ENCODE peak calls at places on chromosomes 1 and 21, in seven cellular contexts. U, K, Z, R, C, X and W are unnamed samples.
A peak's percentile ranks its signal among the peaks of the same experiment; 100 is the strongest.

GRCh38 chr1:53273526-53273925 is 35.2 kb upstream of the MAGOH start:
- DNase-seq in U (no peak), K (no peak), Z (no peak), R (no peak), C (no peak), X (no peak), W (no peak)

GRCh38 chr1:51693420-51694144 is 76.7 kb downstream of the OSBPL9 start:
- DNase-seq in U (no peak), K (no peak), Z (no peak), R (no peak), C (no peak), X (no peak), W (no peak)

GRCh38 chr1:246187834-246188372 is 319.2 kb downstream of the SMYD3 start:
- DNase-seq in U (no peak), K (no peak), Z (no peak), R (no peak), C (peak; percentile 95), X (no peak), W (peak; percentile 83)

GRCh38 chr1:212034516-212035122 is 738 bp downstream of the INTS7 start:
- DNase-seq in U (no peak), K (no peak), Z (no peak), R (no peak), C (no peak), X (no peak), W (no peak)

GRCh38 chr1:197521118-197521739 is 253.2 kb downstream of the CRB1 start:
- DNase-seq in U (no peak), K (no peak), Z (peak; percentile 29), R (no peak), C (peak; percentile 23), X (peak; percentile 16), W (peak; percentile 53)

GRCh38 chr1:35486858-35487408 is 70.3 kb downstream of the KIAA0319L start:
- DNase-seq in U (no peak), K (no peak), Z (no peak), R (no peak), C (peak; percentile 60), X (no peak), W (no peak)

GRCh38 chr1:35180776-35181374 is 12.1 kb downstream of the SFPQ start:
- DNase-seq in U (no peak), K (no peak), Z (no peak), R (no peak), C (no peak), X (no peak), W (no peak)

GRCh38 chr21:38315155-38315554 is 58.4 kb downstream of the KCNJ15 start:
- DNase-seq in U (no peak), K (no peak), Z (no peak), R (no peak), C (no peak), X (no peak), W (no peak)

GRCh38 chr1:54640863-54641836 is at the start of gene MROH7:
- DNase-seq in U (no peak), K (no peak), Z (no peak), R (no peak), C (no peak), X (no peak), W (no peak)

GRCh38 chr1:12514597-12514996 is 103.4 kb downstream of the DHRS3 start:
- DNase-seq in U (no peak), K (no peak), Z (no peak), R (no peak), C (no peak), X (no peak), W (no peak)

DNA sequence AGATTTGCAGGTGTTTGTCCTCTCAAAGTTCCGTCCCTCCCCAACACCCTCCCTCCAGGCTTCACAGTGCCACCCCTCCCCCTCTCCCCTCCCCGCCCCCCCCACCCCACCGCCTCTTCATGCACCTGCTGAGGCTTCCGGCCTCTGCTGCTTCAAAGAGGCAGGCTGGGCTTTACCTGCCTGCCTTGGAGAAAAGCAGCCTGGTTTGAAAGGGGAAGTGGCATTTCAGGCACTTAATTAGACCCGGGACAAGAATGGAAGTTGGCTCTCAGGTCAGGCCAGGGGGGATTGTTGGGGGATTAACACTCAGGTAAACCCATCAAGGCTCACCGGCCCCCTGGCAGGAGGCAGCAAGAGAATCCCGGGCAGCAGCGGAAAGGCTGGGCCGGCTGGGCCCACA is 21.1 kb downstream of the PAX7 start:
- DNase-seq in U (no peak), K (no peak), Z (no peak), R (peak; percentile 68), C (no peak), X (no peak), W (no peak)
- TF ChIP-seq SIN3A in U (no peak), K (no peak), Z (no peak), R (no peak), C (no peak), X (no peak), W (no peak)

DNA sequence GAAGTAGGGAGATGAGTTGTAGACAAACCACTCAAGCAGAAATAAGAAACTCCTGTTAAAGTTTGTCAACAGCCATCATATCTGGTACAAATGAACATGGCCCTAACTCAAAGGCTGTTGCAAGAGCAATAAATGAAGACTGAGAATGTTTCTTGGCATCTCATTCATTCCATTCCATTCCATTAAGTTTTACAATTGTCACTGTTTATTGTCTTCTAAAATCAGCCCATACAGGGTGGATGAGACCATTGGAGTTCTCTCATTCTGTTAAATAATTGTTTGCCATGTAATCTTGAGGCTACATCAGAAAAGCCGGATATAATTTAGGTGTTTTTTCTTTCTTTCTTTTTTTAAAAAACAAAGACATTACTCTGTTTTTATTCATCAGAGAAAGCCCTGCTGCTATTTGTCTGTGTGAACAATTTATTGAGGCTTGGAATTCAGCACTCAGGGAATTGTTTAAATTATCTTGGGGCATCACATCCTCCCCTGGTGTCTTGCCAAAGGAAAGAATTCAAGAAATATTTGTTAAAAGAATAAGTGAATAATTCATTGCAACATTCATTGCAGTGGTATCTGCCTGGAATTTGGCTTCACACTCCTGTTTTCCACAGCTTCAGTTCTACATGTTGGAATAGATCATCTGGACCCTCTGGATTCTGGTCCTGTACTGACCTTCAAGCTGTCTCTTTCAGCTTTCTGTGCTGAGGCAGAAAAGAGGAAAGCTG is 604.5 kb downstream of the PLPP3 start:
- DNase-seq in U (no peak), K (no peak), Z (no peak), R (no peak), C (no peak), X (no peak), W (no peak)
- TF ChIP-seq SIN3A in U (no peak), K (no peak), Z (no peak), R (no peak), C (no peak), X (no peak), W (no peak)

GRCh38 chr1:156582388-156583022 is 3.0 kb downstream of the TTC24 start:
- DNase-seq in U (no peak), K (no peak), Z (no peak), R (no peak), C (no peak), X (no peak), W (no peak)
- TF ChIP-seq SIN3A in U (no peak), K (no peak), Z (no peak), R (no peak), C (no peak), X (no peak), W (no peak)

GRCh38 chr1:202107801-202108731 is 14.7 kb upstream of the GPR37L1 start:
- DNase-seq in U (no peak), K (no peak), Z (no peak), R (no peak), C (no peak), X (no peak), W (peak; percentile 58)
- TF ChIP-seq SIN3A in U (no peak), K (no peak), Z (no peak), R (no peak), C (no peak), X (no peak), W (no peak)

GRCh38 chr1:168081373-168082007 is 55.2 kb downstream of the GPR161 start:
- DNase-seq in U (no peak), K (no peak), Z (no peak), R (no peak), C (no peak), X (no peak), W (peak; percentile 10)

GRCh38 chr1:168083456-168084325 is 53.0 kb downstream of the GPR161 start:
- DNase-seq in U (no peak), K (no peak), Z (no peak), R (no peak), C (no peak), X (no peak), W (no peak)

GRCh38 chr1:168079761-168080160 is 57.0 kb downstream of the GPR161 start:
- DNase-seq in U (no peak), K (no peak), Z (no peak), R (no peak), C (no peak), X (peak; percentile 56), W (no peak)

GRCh38 chr1:168084396-168085231 is 52.1 kb downstream of the GPR161 start:
- DNase-seq in U (peak; percentile 10), K (no peak), Z (peak; percentile 74), R (peak; percentile 93), C (peak; percentile 11), X (peak; percentile 18), W (peak; percentile 91)

DNA sequence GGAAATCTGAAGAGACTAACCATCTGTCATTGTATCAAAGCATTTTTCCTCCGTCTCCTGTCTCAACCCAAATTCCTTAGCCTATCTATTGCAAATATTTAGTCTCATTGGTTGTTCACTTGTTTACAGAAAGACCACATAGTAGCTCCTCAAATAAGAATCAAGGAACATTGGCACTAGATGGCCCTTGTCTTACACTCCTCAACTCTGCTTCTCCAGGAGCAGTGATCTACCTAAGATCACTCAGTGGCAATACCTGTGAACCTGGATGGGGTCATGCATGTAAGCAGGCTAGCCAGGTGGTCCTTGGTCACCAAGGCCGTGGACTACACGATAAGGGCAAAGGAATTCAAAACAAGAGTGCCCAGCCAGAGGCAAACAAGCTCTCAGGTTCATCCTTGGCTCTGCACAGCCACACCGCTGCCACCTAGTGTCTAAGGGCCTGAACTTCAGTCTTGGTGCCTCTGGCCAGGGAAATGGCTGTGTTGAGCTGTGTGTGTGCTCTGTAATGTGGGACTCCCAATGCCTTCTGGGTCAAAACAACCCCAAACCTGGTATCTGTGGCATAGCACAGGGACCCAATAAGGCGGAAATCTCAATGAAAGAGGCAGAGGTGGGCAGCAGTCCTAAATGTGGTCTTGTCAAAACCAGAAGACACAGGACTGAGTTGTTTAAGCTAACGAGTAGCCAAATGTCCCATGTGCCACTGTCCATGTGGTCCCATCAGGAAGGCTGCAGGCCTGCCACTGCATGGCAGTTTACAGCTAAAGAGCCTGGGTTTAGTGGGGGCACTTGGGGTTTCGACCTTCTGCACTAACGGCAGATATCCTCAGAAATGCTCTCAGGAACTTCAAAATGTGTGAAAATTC is 54.5 kb downstream of the GPR161 start:
- DNase-seq in U (peak; percentile 63), K (peak; percentile 17), Z (peak; percentile 75), R (peak; percentile 88), C (peak; percentile 57), X (peak; percentile 43), W (peak; percentile 82)
- TF ChIP-seq SIN3A in U (no peak), K (no peak), Z (no peak), R (no peak), C (no peak), X (no peak), W (no peak)

DNA sequence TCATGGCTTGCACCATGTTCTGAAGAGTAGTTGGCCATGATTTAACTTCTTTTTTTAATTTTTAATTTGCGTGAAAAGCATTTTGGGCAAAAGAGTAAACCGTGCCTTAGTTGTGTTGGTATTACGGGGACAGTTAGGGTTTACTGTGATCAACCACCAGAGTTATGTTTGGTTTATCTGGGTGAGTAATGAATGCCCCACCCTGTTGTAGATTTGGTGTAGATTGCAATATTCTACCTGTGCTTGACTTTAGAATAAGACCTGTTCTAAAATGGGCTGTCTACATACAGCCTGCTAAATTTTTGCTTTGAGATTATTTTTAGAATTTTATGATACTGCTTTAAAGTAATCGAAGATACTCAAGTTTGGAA is 1.4 kb downstream of the USP25 start:
- DNase-seq in U (no peak), K (no peak), Z (no peak), R (no peak), C (peak; percentile 25), X (no peak), W (peak; percentile 43)
- TF ChIP-seq SIN3A in U (no peak), K (no peak), Z (no peak), R (no peak), C (no peak), X (no peak), W (no peak)

GRCh38 chr1:61318319-61319125 is 236.2 kb downstream of the NFIA start:
- DNase-seq in U (no peak), K (peak; percentile 71), Z (no peak), R (no peak), C (no peak), X (no peak), W (peak; percentile 62)
- TF ChIP-seq SIN3A in U (no peak), K (no peak), Z (no peak), R (no peak), C (no peak), X (no peak), W (no peak)